ENCODE peak calls at places on chromosomes 16 and 17, in nine cellular contexts. One of them, this sample, is unnamed. For H3K27me3, the result is how much of the 10 kb centered on the place peaks cover.

GRCh38 chr16:14089283-14089823 is 18.2 kb downstream of the MRTFB start:
- DNase-seq in stomach: no peak
- DNase-seq in body of pancreas: no peak
- DNase-seq in K562: no peak
- DNase-seq in heart left ventricle: no peak
- DNase-seq in ovary: no peak
- DNase-seq in HCT116: no peak
- DNase-seq in endothelial cell of umbilical vein: no peak
- DNase-seq in tibial nerve: no peak
- DNase-seq in this sample: no peak

GRCh38 chr17:8160224-8160577 is 2.5 kb downstream of the VAMP2 start:
- DNase-seq in stomach: no peak
- DNase-seq in body of pancreas: no peak
- DNase-seq in K562: no peak
- DNase-seq in heart left ventricle: no peak
- DNase-seq in ovary: no peak
- DNase-seq in HCT116: no peak
- DNase-seq in endothelial cell of umbilical vein: no peak
- DNase-seq in tibial nerve: no peak
- DNase-seq in this sample: no peak

GRCh38 chr17:2975469-2975958 is 87.9 kb downstream of the OR1D5 start:
- DNase-seq in stomach: peak
- DNase-seq in body of pancreas: peak
- DNase-seq in K562: peak
- DNase-seq in heart left ventricle: no peak
- DNase-seq in ovary: peak
- DNase-seq in HCT116: peak
- DNase-seq in endothelial cell of umbilical vein: no peak
- DNase-seq in tibial nerve: no peak
- DNase-seq in this sample: no peak

GRCh38 chr17:58184308-58184985 is 8.1 kb upstream of the EPX start:
- DNase-seq in stomach: no peak
- DNase-seq in body of pancreas: no peak
- DNase-seq in K562: peak
- DNase-seq in heart left ventricle: no peak
- DNase-seq in ovary: no peak
- DNase-seq in HCT116: peak
- DNase-seq in endothelial cell of umbilical vein: no peak
- DNase-seq in tibial nerve: no peak
- DNase-seq in this sample: no peak

GRCh38 chr17:5499790-5500189 is 13.4 kb downstream of the MIS12 start:
- DNase-seq in stomach: no peak
- DNase-seq in body of pancreas: no peak
- DNase-seq in K562: no peak
- DNase-seq in heart left ventricle: no peak
- DNase-seq in ovary: peak
- DNase-seq in HCT116: no peak
- DNase-seq in endothelial cell of umbilical vein: no peak
- DNase-seq in tibial nerve: no peak
- DNase-seq in this sample: no peak

GRCh38 chr17:28406478-28406824 is 439 bp upstream of the SLC46A1 start:
- DNase-seq in stomach: no peak
- DNase-seq in body of pancreas: no peak
- DNase-seq in K562: no peak
- DNase-seq in heart left ventricle: no peak
- DNase-seq in ovary: no peak
- DNase-seq in HCT116: no peak
- DNase-seq in endothelial cell of umbilical vein: no peak
- DNase-seq in tibial nerve: no peak
- DNase-seq in this sample: no peak

GRCh38 chr17:35224436-35224835 is 18.4 kb upstream of the SLFN5 start:
- DNase-seq in stomach: no peak
- DNase-seq in body of pancreas: no peak
- DNase-seq in K562: no peak
- DNase-seq in heart left ventricle: no peak
- DNase-seq in ovary: no peak
- DNase-seq in HCT116: no peak
- DNase-seq in endothelial cell of umbilical vein: no peak
- DNase-seq in tibial nerve: no peak
- DNase-seq in this sample: no peak

GRCh38 chr16:69166946-69167930 is 19.7 kb upstream of the SNTB2 start:
- DNase-seq in stomach: no peak
- DNase-seq in body of pancreas: no peak
- DNase-seq in K562: no peak
- DNase-seq in heart left ventricle: no peak
- DNase-seq in ovary: no peak
- DNase-seq in HCT116: no peak
- DNase-seq in endothelial cell of umbilical vein: peak
- DNase-seq in tibial nerve: no peak
- DNase-seq in this sample: no peak

GRCh38 chr17:59425085-59425901 is 93.8 kb downstream of the YPEL2 start:
- DNase-seq in stomach: no peak
- DNase-seq in body of pancreas: no peak
- DNase-seq in K562: no peak
- DNase-seq in heart left ventricle: peak
- DNase-seq in ovary: peak
- DNase-seq in HCT116: no peak
- DNase-seq in endothelial cell of umbilical vein: peak
- DNase-seq in tibial nerve: no peak
- DNase-seq in this sample: no peak

GRCh38 chr17:59423903-59424302 is 92.4 kb downstream of the YPEL2 start:
- DNase-seq in stomach: no peak
- DNase-seq in body of pancreas: no peak
- DNase-seq in K562: no peak
- DNase-seq in heart left ventricle: no peak
- DNase-seq in ovary: peak
- DNase-seq in HCT116: no peak
- DNase-seq in endothelial cell of umbilical vein: no peak
- DNase-seq in tibial nerve: no peak
- DNase-seq in this sample: no peak

GRCh38 chr17:59424331-59424730 is 92.9 kb downstream of the YPEL2 start:
- DNase-seq in stomach: no peak
- DNase-seq in body of pancreas: no peak
- DNase-seq in K562: no peak
- DNase-seq in heart left ventricle: no peak
- DNase-seq in ovary: no peak
- DNase-seq in HCT116: no peak
- DNase-seq in endothelial cell of umbilical vein: no peak
- DNase-seq in tibial nerve: no peak
- DNase-seq in this sample: no peak

GRCh38 chr17:59421722-59422121 is 90.3 kb downstream of the YPEL2 start:
- DNase-seq in stomach: no peak
- DNase-seq in body of pancreas: no peak
- DNase-seq in K562: no peak
- DNase-seq in heart left ventricle: no peak
- DNase-seq in ovary: no peak
- DNase-seq in HCT116: no peak
- DNase-seq in endothelial cell of umbilical vein: no peak
- DNase-seq in tibial nerve: no peak
- DNase-seq in this sample: no peak

GRCh38 chr17:59423137-59423703 is 91.8 kb downstream of the YPEL2 start:
- DNase-seq in stomach: no peak
- DNase-seq in body of pancreas: peak
- DNase-seq in K562: peak
- DNase-seq in heart left ventricle: peak
- DNase-seq in ovary: no peak
- DNase-seq in HCT116: peak
- DNase-seq in endothelial cell of umbilical vein: peak
- DNase-seq in tibial nerve: no peak
- DNase-seq in this sample: no peak
- TF ChIP-seq POLR2A in stomach: no peak
- TF ChIP-seq POLR2A in body of pancreas: no peak
- TF ChIP-seq POLR2A in K562: no peak
- TF ChIP-seq POLR2A in heart left ventricle: no peak
- TF ChIP-seq POLR2A in ovary: no peak
- TF ChIP-seq POLR2A in HCT116: no peak
- TF ChIP-seq POLR2A in endothelial cell of umbilical vein: no peak
- TF ChIP-seq POLR2A in tibial nerve: no peak
- TF ChIP-seq POLR2A in this sample: no peak

GRCh38 chr17:38592487-38592886 is 13.3 kb downstream of the SRCIN1 start:
- DNase-seq in stomach: no peak
- DNase-seq in body of pancreas: no peak
- DNase-seq in K562: no peak
- DNase-seq in heart left ventricle: no peak
- DNase-seq in ovary: no peak
- DNase-seq in HCT116: no peak
- DNase-seq in endothelial cell of umbilical vein: no peak
- DNase-seq in tibial nerve: no peak
- DNase-seq in this sample: no peak

GRCh38 chr17:38588775-38589174 is 17.0 kb downstream of the SRCIN1 start:
- DNase-seq in stomach: no peak
- DNase-seq in body of pancreas: no peak
- DNase-seq in K562: no peak
- DNase-seq in heart left ventricle: no peak
- DNase-seq in ovary: no peak
- DNase-seq in HCT116: no peak
- DNase-seq in endothelial cell of umbilical vein: no peak
- DNase-seq in tibial nerve: no peak
- DNase-seq in this sample: no peak

GRCh38 chr17:38589462-38590114 is 16.2 kb downstream of the SRCIN1 start:
- DNase-seq in stomach: no peak
- DNase-seq in body of pancreas: no peak
- DNase-seq in K562: no peak
- DNase-seq in heart left ventricle: no peak
- DNase-seq in ovary: no peak
- DNase-seq in HCT116: no peak
- DNase-seq in endothelial cell of umbilical vein: no peak
- DNase-seq in tibial nerve: no peak
- DNase-seq in this sample: no peak

GRCh38 chr17:38591759-38592241 is 14.0 kb downstream of the SRCIN1 start:
- DNase-seq in stomach: no peak
- DNase-seq in body of pancreas: no peak
- DNase-seq in K562: no peak
- DNase-seq in heart left ventricle: no peak
- DNase-seq in ovary: no peak
- DNase-seq in HCT116: no peak
- DNase-seq in endothelial cell of umbilical vein: no peak
- DNase-seq in tibial nerve: no peak
- DNase-seq in this sample: no peak

GRCh38 chr17:38590988-38591758 is 14.6 kb downstream of the SRCIN1 start:
- DNase-seq in stomach: no peak
- DNase-seq in body of pancreas: peak
- DNase-seq in K562: no peak
- DNase-seq in heart left ventricle: no peak
- DNase-seq in ovary: no peak
- DNase-seq in HCT116: no peak
- DNase-seq in endothelial cell of umbilical vein: no peak
- DNase-seq in tibial nerve: no peak
- DNase-seq in this sample: no peak
- H3K27me3 ChIP-seq in stomach: under half
- H3K27me3 ChIP-seq in body of pancreas: under half
- H3K27me3 ChIP-seq in K562: under half
- H3K27me3 ChIP-seq in heart left ventricle: half or more
- H3K27me3 ChIP-seq in ovary: under half
- H3K27me3 ChIP-seq in HCT116: under half
- H3K27me3 ChIP-seq in endothelial cell of umbilical vein: under half
- H3K27me3 ChIP-seq in tibial nerve: half or more
- H3K27me3 ChIP-seq in this sample: under half

GRCh38 chr17:42268236-42268635 is 8.0 kb downstream of the STAT5B start:
- DNase-seq in stomach: no peak
- DNase-seq in body of pancreas: no peak
- DNase-seq in K562: no peak
- DNase-seq in heart left ventricle: no peak
- DNase-seq in ovary: no peak
- DNase-seq in HCT116: no peak
- DNase-seq in endothelial cell of umbilical vein: no peak
- DNase-seq in tibial nerve: no peak
- DNase-seq in this sample: no peak

GRCh38 chr17:42266462-42266861 is 9.7 kb downstream of the STAT5B start:
- DNase-seq in stomach: no peak
- DNase-seq in body of pancreas: no peak
- DNase-seq in K562: no peak
- DNase-seq in heart left ventricle: no peak
- DNase-seq in ovary: no peak
- DNase-seq in HCT116: no peak
- DNase-seq in endothelial cell of umbilical vein: no peak
- DNase-seq in tibial nerve: no peak
- DNase-seq in this sample: no peak

GRCh38 chr17:42270175-42270545 is 6.0 kb downstream of the STAT5B start:
- DNase-seq in stomach: no peak
- DNase-seq in body of pancreas: no peak
- DNase-seq in K562: no peak
- DNase-seq in heart left ventricle: no peak
- DNase-seq in ovary: no peak
- DNase-seq in HCT116: no peak
- DNase-seq in endothelial cell of umbilical vein: no peak
- DNase-seq in tibial nerve: no peak
- DNase-seq in this sample: no peak

GRCh38 chr17:42270596-42270995 is 5.6 kb downstream of the STAT5B start:
- DNase-seq in stomach: no peak
- DNase-seq in body of pancreas: no peak
- DNase-seq in K562: no peak
- DNase-seq in heart left ventricle: no peak
- DNase-seq in ovary: no peak
- DNase-seq in HCT116: no peak
- DNase-seq in endothelial cell of umbilical vein: no peak
- DNase-seq in tibial nerve: no peak
- DNase-seq in this sample: no peak

DNA sequence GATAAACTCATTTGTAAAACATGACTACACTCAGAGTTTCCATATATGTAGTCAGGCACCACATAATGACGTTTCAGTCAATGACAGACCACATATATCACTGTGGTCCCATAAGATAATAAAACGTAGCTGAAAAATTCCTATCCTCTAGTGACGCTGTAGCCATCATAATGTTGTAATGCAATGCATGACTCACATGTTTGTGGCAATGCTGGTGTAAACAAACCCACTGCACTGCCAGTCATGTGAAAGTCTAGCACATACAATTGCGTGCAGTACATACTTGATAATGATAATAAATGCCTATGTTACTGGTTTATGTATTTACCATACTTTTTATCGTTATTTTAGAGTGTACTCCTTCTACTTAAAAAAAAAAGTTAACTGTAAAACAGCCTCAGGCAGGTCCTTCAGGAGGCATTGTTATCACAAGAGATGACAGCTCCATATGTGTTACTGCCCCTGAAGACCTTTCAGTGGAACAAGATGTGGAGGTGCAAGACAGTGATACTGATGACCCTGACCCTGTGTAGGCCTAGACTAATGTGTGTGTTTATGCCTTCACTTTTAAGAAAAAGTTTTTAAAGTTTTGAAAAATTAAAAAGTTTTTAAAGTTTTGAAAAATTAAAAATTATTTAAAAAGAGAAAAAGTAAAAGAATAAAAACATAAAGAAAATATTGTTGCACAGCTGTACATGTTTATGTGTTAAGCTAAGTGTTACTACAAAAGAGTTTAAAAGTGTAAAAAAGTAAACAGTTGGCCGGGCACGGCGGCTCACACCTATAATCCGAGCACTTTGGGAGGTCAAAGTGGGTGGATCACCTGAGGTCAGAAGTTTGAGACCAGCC is 9.0 kb downstream of the STAT5B start:
- DNase-seq in stomach: no peak
- DNase-seq in body of pancreas: peak
- DNase-seq in K562: peak
- DNase-seq in heart left ventricle: no peak
- DNase-seq in ovary: no peak
- DNase-seq in HCT116: peak
- DNase-seq in endothelial cell of umbilical vein: no peak
- DNase-seq in tibial nerve: no peak
- DNase-seq in this sample: no peak
- H3K4me3 ChIP-seq in stomach: no peak
- H3K4me3 ChIP-seq in body of pancreas: no peak
- H3K4me3 ChIP-seq in K562: no peak
- H3K4me3 ChIP-seq in heart left ventricle: no peak
- H3K4me3 ChIP-seq in ovary: no peak
- H3K4me3 ChIP-seq in HCT116: no peak
- H3K4me3 ChIP-seq in endothelial cell of umbilical vein: no peak
- H3K4me3 ChIP-seq in tibial nerve: no peak
- H3K4me3 ChIP-seq in this sample: no peak

DNA sequence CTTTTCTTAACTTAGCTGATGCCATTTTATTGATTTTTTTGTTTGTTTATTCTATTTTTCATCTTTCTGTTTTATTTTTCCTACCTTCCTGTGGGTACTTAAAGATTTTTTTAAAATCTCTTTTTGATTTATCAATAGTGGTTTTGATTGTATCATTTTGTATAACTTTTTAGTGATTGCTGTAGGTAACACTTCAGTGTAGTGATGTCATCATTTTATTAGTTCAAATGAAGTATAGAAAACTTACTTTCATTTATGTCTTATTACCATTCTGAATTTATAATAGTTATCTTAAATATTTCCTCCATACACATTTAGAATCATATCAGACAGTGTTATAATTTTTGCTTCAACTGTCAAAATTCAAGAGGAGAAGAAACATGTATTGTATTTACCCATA is 115.9 kb downstream of the PHKB start:
- DNase-seq in stomach: no peak
- DNase-seq in body of pancreas: no peak
- DNase-seq in K562: no peak
- DNase-seq in heart left ventricle: no peak
- DNase-seq in ovary: no peak
- DNase-seq in HCT116: no peak
- DNase-seq in endothelial cell of umbilical vein: no peak
- DNase-seq in tibial nerve: no peak
- DNase-seq in this sample: no peak
- TF ChIP-seq POLR2A in stomach: no peak
- TF ChIP-seq POLR2A in body of pancreas: no peak
- TF ChIP-seq POLR2A in K562: no peak
- TF ChIP-seq POLR2A in heart left ventricle: no peak
- TF ChIP-seq POLR2A in ovary: no peak
- TF ChIP-seq POLR2A in HCT116: no peak
- TF ChIP-seq POLR2A in endothelial cell of umbilical vein: no peak
- TF ChIP-seq POLR2A in tibial nerve: no peak
- TF ChIP-seq POLR2A in this sample: no peak

This sample was measured in Peyer's patch.